ENCODE peak calls at places on chromosomes 2 and 18, in four cellular contexts. K, G, T and L are unnamed samples.

GRCh38 chr2:158967731-158968395 is 577 bp upstream of the TANC1 start:
- DNase-seq in K (peak), G (no peak), T (no peak), L (peak)

GRCh38 chr2:136206613-136207012 is 88.7 kb upstream of the CXCR4 start:
- DNase-seq in K (no peak), G (no peak), T (no peak), L (no peak)

GRCh38 chr18:74682141-74682997 is 84.7 kb downstream of the ZNF407 start:
- DNase-seq in K (no peak), G (no peak), T (no peak), L (no peak)

GRCh38 chr2:24840962-24841945 is 48.0 kb downstream of the CENPO start:
- DNase-seq in K (no peak), G (no peak), T (no peak), L (no peak)

GRCh38 chr18:48592540-48592939 is 53.7 kb downstream of the CTIF start:
- DNase-seq in K (no peak), G (no peak), T (no peak), L (no peak)

GRCh38 chr2:101864426-101864825 is 127.3 kb upstream of the IL1R2 start:
- DNase-seq in K (no peak), G (no peak), T (no peak), L (no peak)

GRCh38 chr2:5661362-5661761 is 30.8 kb upstream of the SOX11 start:
- DNase-seq in K (no peak), G (no peak), T (no peak), L (no peak)

GRCh38 chr18:74682998-74683311 is 85.3 kb downstream of the ZNF407 start:
- DNase-seq in K (no peak), G (no peak), T (no peak), L (no peak)

GRCh38 chr2:201255468-201255867 is 4.9 kb upstream of the CASP8 start:
- DNase-seq in K (no peak), G (no peak), T (no peak), L (no peak)

GRCh38 chr2:26716769-26717168 is 24.2 kb downstream of the KCNK3 start:
- DNase-seq in K (no peak), G (no peak), T (no peak), L (no peak)

GRCh38 chr2:109318150-109318948 is 189.3 kb downstream of the SH3RF3 start:
- DNase-seq in K (no peak), G (no peak), T (no peak), L (peak)

DNA sequence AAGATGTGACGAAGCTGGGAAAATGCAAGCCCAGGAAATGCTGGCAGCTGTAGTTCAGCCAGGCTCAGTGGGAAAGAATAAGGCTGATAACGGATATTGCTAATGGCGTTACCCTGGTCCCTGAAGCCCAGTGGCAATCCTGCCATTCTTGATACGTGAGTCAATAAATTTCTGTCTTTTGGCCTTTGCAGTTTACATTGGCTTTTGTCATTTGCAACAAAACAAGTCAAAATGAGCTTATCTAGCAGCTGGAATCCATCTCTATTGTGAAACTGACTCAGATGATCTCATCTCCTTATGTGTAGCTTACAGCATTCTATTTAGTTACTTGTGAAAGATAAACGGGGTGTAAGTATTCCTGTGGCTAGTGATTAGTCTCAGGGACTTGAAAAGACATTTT is 43.8 kb downstream of the ARL6IP6 start:
- DNase-seq in K (no peak), G (peak), T (no peak), L (no peak)
- TF ChIP-seq POLR2AphosphoS5 in K (no peak), G (no peak), T (no peak), L (no peak)

DNA sequence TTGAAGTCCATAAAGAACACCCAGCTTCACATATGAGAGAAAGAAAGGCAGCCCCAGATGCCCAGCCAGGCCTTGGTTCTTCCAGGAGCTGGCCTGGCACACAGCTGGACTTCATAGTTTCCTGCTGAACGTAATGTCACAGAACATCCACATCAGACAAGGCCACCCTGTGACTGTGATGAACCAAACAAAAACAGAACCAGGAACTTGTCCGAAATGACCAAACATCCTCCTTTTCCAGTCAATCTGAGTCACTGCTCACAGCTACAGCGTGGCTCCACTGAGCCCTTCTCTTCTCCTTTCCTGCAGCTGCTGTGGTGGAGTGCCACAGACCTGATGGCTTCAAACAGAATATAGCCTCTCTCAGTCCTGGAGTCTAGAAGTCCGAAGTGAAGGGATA is 45.4 kb upstream of the PAPOLG start:
- DNase-seq in K (no peak), G (no peak), T (no peak), L (no peak)
- TF ChIP-seq POLR2AphosphoS5 in K (no peak), G (no peak), T (no peak), L (no peak)

GRCh38 chr18:907880-908512 is 3.3 kb downstream of the ADCYAP1 start:
- DNase-seq in K (peak), G (no peak), T (no peak), L (no peak)

GRCh38 chr18:908631-909621 is 4.3 kb downstream of the ADCYAP1 start:
- DNase-seq in K (peak), G (no peak), T (no peak), L (no peak)

GRCh38 chr18:906416-907170 is 1.9 kb downstream of the ADCYAP1 start:
- DNase-seq in K (peak), G (peak), T (no peak), L (no peak)

GRCh38 chr18:905948-906415 is 1.3 kb downstream of the ADCYAP1 start:
- DNase-seq in K (peak), G (no peak), T (no peak), L (no peak)

DNA sequence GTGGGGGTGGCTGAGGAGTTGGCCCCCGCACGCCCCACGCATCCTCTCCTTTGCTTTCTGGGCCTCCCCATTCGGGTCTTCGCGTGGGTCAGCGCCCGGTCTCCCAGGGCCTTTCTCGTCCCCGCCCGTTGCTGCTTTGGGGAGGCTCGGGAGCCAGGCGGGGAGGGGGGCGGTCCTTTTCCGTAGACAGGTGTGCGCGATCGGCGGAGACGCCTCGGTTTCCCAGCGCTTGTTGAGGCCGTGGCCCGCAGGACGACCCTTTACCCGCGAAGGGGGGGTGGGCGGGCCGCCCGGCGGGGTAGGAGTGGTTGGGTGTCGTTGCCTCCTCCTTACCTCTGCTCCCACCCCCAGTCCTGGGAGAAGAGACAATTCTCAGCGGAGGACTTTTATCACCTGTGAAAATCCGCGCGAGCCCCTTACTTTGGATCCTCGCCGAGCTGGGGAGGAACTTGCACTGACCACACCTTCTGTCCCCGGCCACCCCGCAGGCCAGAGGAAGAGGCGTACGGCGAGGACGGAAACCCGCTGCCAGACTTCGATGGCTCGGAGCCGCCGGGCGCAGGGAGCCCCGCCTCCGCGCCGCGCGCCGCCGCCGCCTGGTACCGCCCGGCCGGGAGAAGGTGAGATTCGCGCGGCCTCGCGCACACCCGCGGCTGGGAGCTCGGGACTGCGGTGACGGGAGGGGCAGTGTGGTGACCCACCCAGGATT is 2.7 kb downstream of the ADCYAP1 start:
- DNase-seq in K (peak), G (no peak), T (no peak), L (no peak)
- TF ChIP-seq POLR2AphosphoS5 in K (no peak), G (no peak), T (no peak), L (no peak)

DNA sequence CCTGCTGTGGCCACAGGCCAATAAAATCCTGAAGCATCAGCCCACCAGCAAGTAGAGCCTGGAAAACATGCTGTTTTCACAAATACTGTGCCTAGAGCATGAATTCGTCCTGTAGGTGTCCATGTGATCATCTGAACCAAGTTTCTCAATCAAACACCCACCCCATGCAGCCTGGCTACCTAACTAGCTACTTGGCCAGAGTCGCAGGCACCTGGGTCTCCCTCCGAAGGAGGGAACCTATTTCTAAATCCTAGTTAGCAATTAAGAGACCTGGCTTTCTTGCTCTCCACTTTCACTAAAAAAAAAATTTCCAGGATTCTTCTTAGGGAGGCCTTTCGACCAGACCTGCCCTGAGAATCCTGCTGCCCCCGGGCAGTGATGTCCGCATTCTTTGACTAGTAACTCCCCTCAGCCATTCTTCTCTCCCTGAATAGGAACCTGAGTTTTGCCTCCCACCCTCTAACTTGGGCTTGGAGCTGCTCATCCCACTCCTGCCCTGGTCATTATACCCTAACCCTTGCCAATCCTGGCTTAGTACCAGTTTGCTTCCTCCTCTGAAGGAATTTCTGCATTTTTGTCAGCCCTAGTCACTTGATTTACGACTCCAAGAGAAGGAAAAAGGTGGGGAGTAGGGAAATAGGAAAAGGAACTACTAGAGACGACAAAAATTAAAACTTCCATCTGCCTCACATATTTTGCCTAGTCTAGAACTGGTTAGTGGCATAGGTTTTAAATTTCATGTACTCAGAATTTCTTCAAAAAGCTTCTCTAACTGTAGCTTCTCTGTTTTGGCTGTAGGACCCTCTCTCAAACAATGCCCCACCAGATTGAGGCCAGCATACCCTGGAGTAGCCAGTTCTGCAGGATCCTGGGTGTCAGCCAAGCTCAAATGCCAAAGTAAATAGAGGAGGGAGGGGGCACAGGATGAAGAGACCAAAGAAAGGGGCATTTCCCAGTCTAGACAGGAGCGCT is 25.4 kb upstream of the TANK start:
- DNase-seq in K (peak), G (no peak), T (no peak), L (peak)
- TF ChIP-seq POLR2AphosphoS5 in K (no peak), G (no peak), T (no peak), L (peak)